ENCODE peak calls at places on chromosome 9, in six cellular contexts. One of them, this sample, is unnamed.

GRCh38 chr9:38289486-38290275 is 102.8 kb upstream of the ALDH1B1 start:
- DNase-seq in astrocyte of the hippocampus: no peak
- DNase-seq in CD4-positive, alpha-beta T cell: no peak
- DNase-seq in pancreas: peak; percentile 41
- DNase-seq in activated gamma-delta T cell treated with Interleukin-2 at 50 U/mL for 16 hours: no peak
- DNase-seq in IMR-90: no peak
- DNase-seq in this sample: no peak

GRCh38 chr9:16664211-16664610 is 206.3 kb downstream of the BNC2 start:
- DNase-seq in astrocyte of the hippocampus: peak; percentile 33
- DNase-seq in CD4-positive, alpha-beta T cell: no peak
- DNase-seq in pancreas: no peak
- DNase-seq in activated gamma-delta T cell treated with Interleukin-2 at 50 U/mL for 16 hours: no peak
- DNase-seq in IMR-90: peak; percentile 29
- DNase-seq in this sample: no peak

GRCh38 chr9:114278356-114278755 is 44.5 kb upstream of the ORM1 start:
- DNase-seq in astrocyte of the hippocampus: no peak
- DNase-seq in CD4-positive, alpha-beta T cell: no peak
- DNase-seq in pancreas: no peak
- DNase-seq in activated gamma-delta T cell treated with Interleukin-2 at 50 U/mL for 16 hours: no peak
- DNase-seq in IMR-90: no peak
- DNase-seq in this sample: no peak

GRCh38 chr9:26219961-26220360 is 541.7 kb upstream of the TUSC1 start:
- DNase-seq in astrocyte of the hippocampus: no peak
- DNase-seq in CD4-positive, alpha-beta T cell: no peak
- DNase-seq in pancreas: no peak
- DNase-seq in activated gamma-delta T cell treated with Interleukin-2 at 50 U/mL for 16 hours: no peak
- DNase-seq in IMR-90: no peak
- DNase-seq in this sample: no peak

GRCh38 chr9:126756876-126757415 is 47.9 kb upstream of the ZBTB43 start:
- DNase-seq in astrocyte of the hippocampus: no peak
- DNase-seq in CD4-positive, alpha-beta T cell: no peak
- DNase-seq in pancreas: no peak
- DNase-seq in activated gamma-delta T cell treated with Interleukin-2 at 50 U/mL for 16 hours: no peak
- DNase-seq in IMR-90: no peak
- DNase-seq in this sample: no peak

GRCh38 chr9:1977026-1977425 is 38.1 kb upstream of the SMARCA2 start:
- DNase-seq in astrocyte of the hippocampus: no peak
- DNase-seq in CD4-positive, alpha-beta T cell: no peak
- DNase-seq in pancreas: no peak
- DNase-seq in activated gamma-delta T cell treated with Interleukin-2 at 50 U/mL for 16 hours: no peak
- DNase-seq in IMR-90: no peak
- DNase-seq in this sample: no peak

GRCh38 chr9:89940625-89941024 is 335.8 kb downstream of the GADD45G start:
- DNase-seq in astrocyte of the hippocampus: peak; percentile 26
- DNase-seq in CD4-positive, alpha-beta T cell: no peak
- DNase-seq in pancreas: no peak
- DNase-seq in activated gamma-delta T cell treated with Interleukin-2 at 50 U/mL for 16 hours: no peak
- DNase-seq in IMR-90: peak; percentile 51
- DNase-seq in this sample: no peak

GRCh38 chr9:70589571-70590263 is 175.3 kb upstream of the KLF9 start:
- DNase-seq in astrocyte of the hippocampus: peak; percentile 92
- DNase-seq in CD4-positive, alpha-beta T cell: no peak
- DNase-seq in pancreas: no peak
- DNase-seq in activated gamma-delta T cell treated with Interleukin-2 at 50 U/mL for 16 hours: no peak
- DNase-seq in IMR-90: peak; percentile 90
- DNase-seq in this sample: no peak

GRCh38 chr9:94808926-94809700 is 82.6 kb downstream of the AOPEP start:
- DNase-seq in astrocyte of the hippocampus: peak; percentile 59
- DNase-seq in CD4-positive, alpha-beta T cell: no peak
- DNase-seq in pancreas: no peak
- DNase-seq in activated gamma-delta T cell treated with Interleukin-2 at 50 U/mL for 16 hours: no peak
- DNase-seq in IMR-90: peak; percentile 29
- DNase-seq in this sample: no peak

GRCh38 chr9:136889858-136890257 is 3.5 kb downstream of the TRAF2 start:
- DNase-seq in astrocyte of the hippocampus: no peak
- DNase-seq in CD4-positive, alpha-beta T cell: no peak
- DNase-seq in pancreas: no peak
- DNase-seq in activated gamma-delta T cell treated with Interleukin-2 at 50 U/mL for 16 hours: no peak
- DNase-seq in IMR-90: no peak
- DNase-seq in this sample: no peak

GRCh38 chr9:95129651-95130291 is 187.7 kb downstream of the FANCC start:
- DNase-seq in astrocyte of the hippocampus: no peak
- DNase-seq in CD4-positive, alpha-beta T cell: no peak
- DNase-seq in pancreas: no peak
- DNase-seq in activated gamma-delta T cell treated with Interleukin-2 at 50 U/mL for 16 hours: no peak
- DNase-seq in IMR-90: no peak
- DNase-seq in this sample: no peak

GRCh38 chr9:94139672-94140417 is 55.6 kb downstream of the PTPDC1 start:
- DNase-seq in astrocyte of the hippocampus: peak; percentile 97
- DNase-seq in CD4-positive, alpha-beta T cell: no peak
- DNase-seq in pancreas: peak; percentile 59
- DNase-seq in activated gamma-delta T cell treated with Interleukin-2 at 50 U/mL for 16 hours: no peak
- DNase-seq in IMR-90: peak; percentile 96
- DNase-seq in this sample: no peak

GRCh38 chr9:99023831-99024230 is 80.1 kb downstream of the COL15A1 start:
- DNase-seq in astrocyte of the hippocampus: peak; percentile 69
- DNase-seq in CD4-positive, alpha-beta T cell: no peak
- DNase-seq in pancreas: peak; percentile 43
- DNase-seq in activated gamma-delta T cell treated with Interleukin-2 at 50 U/mL for 16 hours: no peak
- DNase-seq in IMR-90: peak; percentile 58
- DNase-seq in this sample: no peak

GRCh38 chr9:85162822-85163221 is 493.3 kb downstream of the NTRK2 start:
- DNase-seq in astrocyte of the hippocampus: no peak
- DNase-seq in CD4-positive, alpha-beta T cell: no peak
- DNase-seq in pancreas: no peak
- DNase-seq in activated gamma-delta T cell treated with Interleukin-2 at 50 U/mL for 16 hours: no peak
- DNase-seq in IMR-90: no peak
- DNase-seq in this sample: no peak

GRCh38 chr9:125338929-125339328 is 77.3 kb downstream of the GAPVD1 start:
- DNase-seq in astrocyte of the hippocampus: no peak
- DNase-seq in CD4-positive, alpha-beta T cell: no peak
- DNase-seq in pancreas: no peak
- DNase-seq in activated gamma-delta T cell treated with Interleukin-2 at 50 U/mL for 16 hours: no peak
- DNase-seq in IMR-90: no peak
- DNase-seq in this sample: no peak

GRCh38 chr9:100848731-100849130 is 179.8 kb upstream of the PLPPR1 start:
- DNase-seq in astrocyte of the hippocampus: no peak
- DNase-seq in CD4-positive, alpha-beta T cell: no peak
- DNase-seq in pancreas: no peak
- DNase-seq in activated gamma-delta T cell treated with Interleukin-2 at 50 U/mL for 16 hours: no peak
- DNase-seq in IMR-90: no peak
- DNase-seq in this sample: no peak

GRCh38 chr9:111356567-111357244 is 26.7 kb upstream of the OR2K2 start:
- DNase-seq in astrocyte of the hippocampus: peak; percentile 85
- DNase-seq in CD4-positive, alpha-beta T cell: no peak
- DNase-seq in pancreas: no peak
- DNase-seq in activated gamma-delta T cell treated with Interleukin-2 at 50 U/mL for 16 hours: no peak
- DNase-seq in IMR-90: peak; percentile 94
- DNase-seq in this sample: no peak

GRCh38 chr9:99303177-99303576 is 81.1 kb downstream of the SEC61B start:
- DNase-seq in astrocyte of the hippocampus: no peak
- DNase-seq in CD4-positive, alpha-beta T cell: no peak
- DNase-seq in pancreas: no peak
- DNase-seq in activated gamma-delta T cell treated with Interleukin-2 at 50 U/mL for 16 hours: no peak
- DNase-seq in IMR-90: no peak
- DNase-seq in this sample: no peak

GRCh38 chr9:133737071-133737773 is 930 bp downstream of the SARDH start:
- DNase-seq in astrocyte of the hippocampus: no peak
- DNase-seq in CD4-positive, alpha-beta T cell: no peak
- DNase-seq in pancreas: peak; percentile 68
- DNase-seq in activated gamma-delta T cell treated with Interleukin-2 at 50 U/mL for 16 hours: no peak
- DNase-seq in IMR-90: no peak
- DNase-seq in this sample: no peak

GRCh38 chr9:6829027-6829426 is 71.3 kb downstream of the KDM4C start:
- DNase-seq in astrocyte of the hippocampus: peak; percentile 2
- DNase-seq in CD4-positive, alpha-beta T cell: no peak
- DNase-seq in pancreas: no peak
- DNase-seq in activated gamma-delta T cell treated with Interleukin-2 at 50 U/mL for 16 hours: no peak
- DNase-seq in IMR-90: peak; percentile 19
- DNase-seq in this sample: no peak

GRCh38 chr9:124659099-124659659 is 111.9 kb downstream of the NR6A1 start:
- DNase-seq in astrocyte of the hippocampus: peak; percentile 96
- DNase-seq in CD4-positive, alpha-beta T cell: peak; percentile 16
- DNase-seq in pancreas: peak; percentile 75
- DNase-seq in activated gamma-delta T cell treated with Interleukin-2 at 50 U/mL for 16 hours: peak; percentile 8
- DNase-seq in IMR-90: peak; percentile 97
- DNase-seq in this sample: peak; percentile 19

GRCh38 chr9:112044183-112044582 is 130.9 kb downstream of the SUSD1 start:
- DNase-seq in astrocyte of the hippocampus: peak; percentile 35
- DNase-seq in CD4-positive, alpha-beta T cell: no peak
- DNase-seq in pancreas: no peak
- DNase-seq in activated gamma-delta T cell treated with Interleukin-2 at 50 U/mL for 16 hours: no peak
- DNase-seq in IMR-90: peak; percentile 58
- DNase-seq in this sample: no peak

GRCh38 chr9:92952861-92953620 is 5.7 kb downstream of the FGD3 start:
- DNase-seq in astrocyte of the hippocampus: peak; percentile 58
- DNase-seq in CD4-positive, alpha-beta T cell: no peak
- DNase-seq in pancreas: no peak
- DNase-seq in activated gamma-delta T cell treated with Interleukin-2 at 50 U/mL for 16 hours: no peak
- DNase-seq in IMR-90: no peak
- DNase-seq in this sample: no peak

GRCh38 chr9:456365-456764 is 241.7 kb downstream of the DOCK8 start:
- DNase-seq in astrocyte of the hippocampus: peak; percentile 41
- DNase-seq in CD4-positive, alpha-beta T cell: no peak
- DNase-seq in pancreas: peak; percentile 46
- DNase-seq in activated gamma-delta T cell treated with Interleukin-2 at 50 U/mL for 16 hours: no peak
- DNase-seq in IMR-90: no peak
- DNase-seq in this sample: no peak

GRCh38 chr9:85118990-85119755 is 449.6 kb downstream of the NTRK2 start:
- DNase-seq in astrocyte of the hippocampus: no peak
- DNase-seq in CD4-positive, alpha-beta T cell: no peak
- DNase-seq in pancreas: no peak
- DNase-seq in activated gamma-delta T cell treated with Interleukin-2 at 50 U/mL for 16 hours: no peak
- DNase-seq in IMR-90: no peak
- DNase-seq in this sample: no peak

GRCh38 chr9:93110400-93110855 is 14.4 kb downstream of the CARD19 start:
- DNase-seq in astrocyte of the hippocampus: no peak
- DNase-seq in CD4-positive, alpha-beta T cell: no peak
- DNase-seq in pancreas: peak; percentile 23
- DNase-seq in activated gamma-delta T cell treated with Interleukin-2 at 50 U/mL for 16 hours: no peak
- DNase-seq in IMR-90: no peak
- DNase-seq in this sample: no peak

GRCh38 chr9:127388037-127388855 is 8.7 kb upstream of the SLC2A8 start:
- DNase-seq in astrocyte of the hippocampus: peak; percentile 97
- DNase-seq in CD4-positive, alpha-beta T cell: peak; percentile 76
- DNase-seq in pancreas: no peak
- DNase-seq in activated gamma-delta T cell treated with Interleukin-2 at 50 U/mL for 16 hours: peak; percentile 82
- DNase-seq in IMR-90: peak; percentile 98
- DNase-seq in this sample: peak; percentile 24

GRCh38 chr9:79774356-79774755 is 202.6 kb downstream of the TLE4 start:
- DNase-seq in astrocyte of the hippocampus: peak; percentile 62
- DNase-seq in CD4-positive, alpha-beta T cell: no peak
- DNase-seq in pancreas: no peak
- DNase-seq in activated gamma-delta T cell treated with Interleukin-2 at 50 U/mL for 16 hours: no peak
- DNase-seq in IMR-90: no peak
- DNase-seq in this sample: no peak